ENCODE peak calls at places on chromosomes 13 and 19, in six cellular contexts. A is activated CD4-positive, alpha-beta T cell treated with anti-CD3 and anti-CD28 coated beads, Interleukin-2, amount 50 U/mL, for 1 hour; Z is HT-29; X is GM12865; R is RWPE1; B is Calu3. S is an unnamed sample.
A peak's percentile ranks its signal among the peaks of the same experiment; 100 is the strongest.

GRCh38 chr19:11125994-11126685 is 29.4 kb downstream of the SPC24 start:
- DNase-seq in A (peak; percentile 81), Z (peak; percentile 75), X (peak; percentile 79), R (peak; percentile 47), B (peak; percentile 71), S (peak; percentile 67)

GRCh38 chr13:38394777-38395504 is 45.3 kb downstream of the UFM1 start:
- DNase-seq in A (no peak), Z (peak; percentile 81), X (no peak), R (no peak), B (no peak), S (no peak)

GRCh38 chr19:862529-863304 is 3.3 kb downstream of the CFD start:
- DNase-seq in A (peak; percentile 84), Z (no peak), X (peak; percentile 79), R (peak; percentile 63), B (peak; percentile 30), S (no peak)

GRCh38 chr13:44815507-44816074 is 173.7 kb downstream of the NUFIP1 start:
- DNase-seq in A (no peak), Z (peak; percentile 67), X (peak; percentile 41), R (peak; percentile 94), B (peak; percentile 65), S (peak; percentile 92)

GRCh38 chr13:41568990-41569387 is 111.6 kb downstream of the RGCC start:
- DNase-seq in A (no peak), Z (no peak), X (no peak), R (no peak), B (no peak), S (no peak)

GRCh38 chr13:60329221-60329983 is 67.6 kb upstream of the TDRD3 start:
- DNase-seq in A (no peak), Z (peak; percentile 65), X (peak; percentile 61), R (peak; percentile 22), B (peak; percentile 19), S (peak; percentile 12)

GRCh38 chr13:107200491-107200890 is 632.6 kb upstream of the ARGLU1 start:
- DNase-seq in A (no peak), Z (no peak), X (no peak), R (no peak), B (no peak), S (no peak)

GRCh38 chr19:11191273-11191755 is 6.0 kb downstream of the KANK2 start:
- DNase-seq in A (no peak), Z (peak; percentile 32), X (peak; percentile 50), R (peak; percentile 70), B (no peak), S (no peak)

GRCh38 chr19:7552781-7553180 is 17.3 kb downstream of the PNPLA6 start:
- DNase-seq in A (no peak), Z (no peak), X (peak; percentile 60), R (no peak), B (no peak), S (no peak)

GRCh38 chr19:44615529-44616247 is 2.3 kb downstream of the IGSF23 start:
- DNase-seq in A (no peak), Z (no peak), X (no peak), R (no peak), B (no peak), S (peak; percentile 86)

GRCh38 chr13:50323440-50324070 is 308.3 kb downstream of the KCNRG start:
- DNase-seq in A (no peak), Z (no peak), X (no peak), R (peak; percentile 39), B (no peak), S (no peak)

GRCh38 chr13:44142911-44143665 is 230.5 kb upstream of the SERP2 start:
- DNase-seq in A (no peak), Z (peak; percentile 71), X (no peak), R (peak; percentile 86), B (no peak), S (no peak)

GRCh38 chr13:49444517-49445395 is 682 bp downstream of the SETDB2 start:
- DNase-seq in A (no peak), Z (peak; percentile 80), X (peak; percentile 76), R (peak; percentile 55), B (peak; percentile 2), S (peak; percentile 31)

GRCh38 chr13:59458908-59459579 is 704.7 kb downstream of the DIAPH3 start:
- DNase-seq in A (no peak), Z (no peak), X (no peak), R (peak; percentile 26), B (no peak), S (no peak)

GRCh38 chr13:108855737-108856387 is 226.5 kb downstream of the MYO16 start:
- DNase-seq in A (no peak), Z (no peak), X (peak; percentile 48), R (no peak), B (no peak), S (no peak)

GRCh38 chr13:71513414-71514063 is 353.5 kb downstream of the DACH1 start:
- DNase-seq in A (no peak), Z (no peak), X (no peak), R (no peak), B (no peak), S (no peak)

GRCh38 chr19:33522371-33522662 is 726 bp upstream of the PEPD start:
- DNase-seq in A (no peak), Z (no peak), X (no peak), R (no peak), B (no peak), S (no peak)

GRCh38 chr19:38528213-38528755 is 89.5 kb downstream of the MAP4K1 start:
- DNase-seq in A (no peak), Z (no peak), X (no peak), R (no peak), B (no peak), S (no peak)

GRCh38 chr13:48727252-48728011 is 73.7 kb downstream of the CYSLTR2 start:
- DNase-seq in A (no peak), Z (no peak), X (peak; percentile 46), R (no peak), B (no peak), S (no peak)

GRCh38 chr19:48964205-48965032 is 690 bp upstream of the FTL start:
- DNase-seq in A (no peak), Z (peak; percentile 76), X (no peak), R (no peak), B (peak; percentile 38), S (peak; percentile 34)

GRCh38 chr19:42045575-42045974 is 24.4 kb downstream of the GRIK5 start:
- DNase-seq in A (no peak), Z (no peak), X (no peak), R (no peak), B (no peak), S (no peak)

GRCh38 chr19:10158485-10158884 is 36.3 kb downstream of the DNMT1 start:
- DNase-seq in A (no peak), Z (no peak), X (no peak), R (no peak), B (no peak), S (no peak)

GRCh38 chr19:294819-295686 is 3.9 kb upstream of the PLPP2 start:
- DNase-seq in A (peak; percentile 48), Z (peak; percentile 31), X (peak; percentile 24), R (peak; percentile 35), B (peak; percentile 61), S (no peak)

GRCh38 chr13:23468811-23469210 is 35.3 kb upstream of the SACS start:
- DNase-seq in A (no peak), Z (no peak), X (no peak), R (no peak), B (no peak), S (no peak)

GRCh38 chr19:50414850-50415660 is 3.7 kb upstream of the SPIB start:
- DNase-seq in A (peak; percentile 74), Z (peak; percentile 87), X (peak; percentile 93), R (no peak), B (peak; percentile 45), S (peak; percentile 33)

GRCh38 chr13:108322206-108322824 is 52.8 kb downstream of the TNFSF13B start:
- DNase-seq in A (no peak), Z (peak; percentile 71), X (peak; percentile 37), R (peak; percentile 43), B (no peak), S (peak; percentile 23)

GRCh38 chr19:13079542-13079986 is 23.1 kb downstream of the LYL1 start:
- DNase-seq in A (no peak), Z (peak; percentile 49), X (no peak), R (no peak), B (peak; percentile 59), S (no peak)

GRCh38 chr13:59099182-59099950 is 1064.4 kb downstream of the DIAPH3 start:
- DNase-seq in A (no peak), Z (no peak), X (no peak), R (no peak), B (no peak), S (no peak)

S was measured in HepG2.